ENCODE peak calls at places on chromosomes 5 and 9, in nine cellular contexts. One of them, this sample, is unnamed.

GRCh38 chr9:127528407-127529251 is 77.3 kb downstream of the LRSAM1 start:
- DNase-seq in uterus: peak
- DNase-seq in A549: no peak
- DNase-seq in HCT116: no peak
- DNase-seq in heart left ventricle: peak
- DNase-seq in right lobe of liver: no peak
- DNase-seq in lower leg skin: no peak
- DNase-seq in sigmoid colon: no peak
- DNase-seq in stomach: no peak
- DNase-seq in this sample: no peak

GRCh38 chr5:1262381-1262780 is 32.5 kb downstream of the TERT start:
- DNase-seq in uterus: no peak
- DNase-seq in A549: no peak
- DNase-seq in HCT116: no peak
- DNase-seq in heart left ventricle: no peak
- DNase-seq in right lobe of liver: no peak
- DNase-seq in lower leg skin: no peak
- DNase-seq in sigmoid colon: no peak
- DNase-seq in stomach: no peak
- DNase-seq in this sample: no peak

GRCh38 chr5:168109441-168109840 is 182.0 kb upstream of the WWC1 start:
- DNase-seq in uterus: no peak
- DNase-seq in A549: no peak
- DNase-seq in HCT116: no peak
- DNase-seq in heart left ventricle: no peak
- DNase-seq in right lobe of liver: no peak
- DNase-seq in lower leg skin: no peak
- DNase-seq in sigmoid colon: no peak
- DNase-seq in stomach: no peak
- DNase-seq in this sample: no peak

GRCh38 chr9:129509508-129509907 is 111.4 kb downstream of the C9orf50 start:
- DNase-seq in uterus: no peak
- DNase-seq in A549: peak
- DNase-seq in HCT116: no peak
- DNase-seq in heart left ventricle: no peak
- DNase-seq in right lobe of liver: no peak
- DNase-seq in lower leg skin: no peak
- DNase-seq in sigmoid colon: no peak
- DNase-seq in stomach: no peak
- DNase-seq in this sample: no peak

GRCh38 chr9:100430286-100430940 is 3.5 kb downstream of the MSANTD3 start:
- DNase-seq in uterus: no peak
- DNase-seq in A549: no peak
- DNase-seq in HCT116: no peak
- DNase-seq in heart left ventricle: no peak
- DNase-seq in right lobe of liver: no peak
- DNase-seq in lower leg skin: no peak
- DNase-seq in sigmoid colon: no peak
- DNase-seq in stomach: no peak
- DNase-seq in this sample: no peak

GRCh38 chr5:72436796-72437471 is 70.3 kb downstream of the ZNF366 start:
- DNase-seq in uterus: no peak
- DNase-seq in A549: no peak
- DNase-seq in HCT116: no peak
- DNase-seq in heart left ventricle: no peak
- DNase-seq in right lobe of liver: no peak
- DNase-seq in lower leg skin: no peak
- DNase-seq in sigmoid colon: no peak
- DNase-seq in stomach: no peak
- DNase-seq in this sample: no peak

GRCh38 chr9:109604036-109604600 is 106.0 kb upstream of the PTPN3 start:
- DNase-seq in uterus: no peak
- DNase-seq in A549: no peak
- DNase-seq in HCT116: no peak
- DNase-seq in heart left ventricle: no peak
- DNase-seq in right lobe of liver: no peak
- DNase-seq in lower leg skin: no peak
- DNase-seq in sigmoid colon: no peak
- DNase-seq in stomach: no peak
- DNase-seq in this sample: no peak

GRCh38 chr5:1509346-1510085 is 14.2 kb downstream of the LPCAT1 start:
- DNase-seq in uterus: peak
- DNase-seq in A549: no peak
- DNase-seq in HCT116: no peak
- DNase-seq in heart left ventricle: no peak
- DNase-seq in right lobe of liver: peak
- DNase-seq in lower leg skin: peak
- DNase-seq in sigmoid colon: peak
- DNase-seq in stomach: peak
- DNase-seq in this sample: no peak

GRCh38 chr5:32206799-32207634 is 32.9 kb upstream of the GOLPH3 start:
- DNase-seq in uterus: no peak
- DNase-seq in A549: no peak
- DNase-seq in HCT116: no peak
- DNase-seq in heart left ventricle: no peak
- DNase-seq in right lobe of liver: no peak
- DNase-seq in lower leg skin: no peak
- DNase-seq in sigmoid colon: no peak
- DNase-seq in stomach: no peak
- DNase-seq in this sample: no peak

GRCh38 chr5:154143121-154143725 is 47.3 kb upstream of the GALNT10 start:
- DNase-seq in uterus: no peak
- DNase-seq in A549: no peak
- DNase-seq in HCT116: no peak
- DNase-seq in heart left ventricle: no peak
- DNase-seq in right lobe of liver: no peak
- DNase-seq in lower leg skin: no peak
- DNase-seq in sigmoid colon: no peak
- DNase-seq in stomach: no peak
- DNase-seq in this sample: no peak

GRCh38 chr9:70117835-70118319 is 74.2 kb downstream of the MAMDC2 start:
- DNase-seq in uterus: no peak
- DNase-seq in A549: no peak
- DNase-seq in HCT116: no peak
- DNase-seq in heart left ventricle: no peak
- DNase-seq in right lobe of liver: no peak
- DNase-seq in lower leg skin: no peak
- DNase-seq in sigmoid colon: no peak
- DNase-seq in stomach: no peak
- DNase-seq in this sample: no peak

GRCh38 chr5:93675458-93676450 is 65.6 kb downstream of the POU5F2 start:
- DNase-seq in uterus: no peak
- DNase-seq in A549: no peak
- DNase-seq in HCT116: no peak
- DNase-seq in heart left ventricle: no peak
- DNase-seq in right lobe of liver: no peak
- DNase-seq in lower leg skin: no peak
- DNase-seq in sigmoid colon: no peak
- DNase-seq in stomach: no peak
- DNase-seq in this sample: peak

GRCh38 chr5:72854419-72854818 is 38.0 kb downstream of the TNPO1 start:
- DNase-seq in uterus: no peak
- DNase-seq in A549: no peak
- DNase-seq in HCT116: no peak
- DNase-seq in heart left ventricle: no peak
- DNase-seq in right lobe of liver: no peak
- DNase-seq in lower leg skin: no peak
- DNase-seq in sigmoid colon: no peak
- DNase-seq in stomach: no peak
- DNase-seq in this sample: no peak

GRCh38 chr5:14560091-14560595 is 21.4 kb upstream of the OTULINL start:
- DNase-seq in uterus: no peak
- DNase-seq in A549: no peak
- DNase-seq in HCT116: no peak
- DNase-seq in heart left ventricle: no peak
- DNase-seq in right lobe of liver: no peak
- DNase-seq in lower leg skin: no peak
- DNase-seq in sigmoid colon: no peak
- DNase-seq in stomach: no peak
- DNase-seq in this sample: no peak

GRCh38 chr5:35838370-35839042 is 18.2 kb upstream of the IL7R start:
- DNase-seq in uterus: no peak
- DNase-seq in A549: no peak
- DNase-seq in HCT116: no peak
- DNase-seq in heart left ventricle: no peak
- DNase-seq in right lobe of liver: no peak
- DNase-seq in lower leg skin: no peak
- DNase-seq in sigmoid colon: no peak
- DNase-seq in stomach: no peak
- DNase-seq in this sample: no peak

GRCh38 chr5:78985407-78986223 is 505 bp upstream of the ARSB start:
- DNase-seq in uterus: peak
- DNase-seq in A549: peak
- DNase-seq in HCT116: no peak
- DNase-seq in heart left ventricle: peak
- DNase-seq in right lobe of liver: peak
- DNase-seq in lower leg skin: no peak
- DNase-seq in sigmoid colon: peak
- DNase-seq in stomach: peak
- DNase-seq in this sample: peak

GRCh38 chr5:124394700-124395099 is 351.7 kb downstream of the ZNF608 start:
- DNase-seq in uterus: no peak
- DNase-seq in A549: no peak
- DNase-seq in HCT116: no peak
- DNase-seq in heart left ventricle: no peak
- DNase-seq in right lobe of liver: no peak
- DNase-seq in lower leg skin: no peak
- DNase-seq in sigmoid colon: no peak
- DNase-seq in stomach: no peak
- DNase-seq in this sample: no peak

GRCh38 chr5:124395899-124396298 is 350.5 kb downstream of the ZNF608 start:
- DNase-seq in uterus: no peak
- DNase-seq in A549: no peak
- DNase-seq in HCT116: no peak
- DNase-seq in heart left ventricle: no peak
- DNase-seq in right lobe of liver: no peak
- DNase-seq in lower leg skin: no peak
- DNase-seq in sigmoid colon: no peak
- DNase-seq in stomach: no peak
- DNase-seq in this sample: no peak

GRCh38 chr5:124393564-124394379 is 352.7 kb downstream of the ZNF608 start:
- DNase-seq in uterus: no peak
- DNase-seq in A549: no peak
- DNase-seq in HCT116: no peak
- DNase-seq in heart left ventricle: no peak
- DNase-seq in right lobe of liver: no peak
- DNase-seq in lower leg skin: no peak
- DNase-seq in sigmoid colon: no peak
- DNase-seq in stomach: no peak
- DNase-seq in this sample: no peak

GRCh38 chr5:124397290-124397689 is 349.1 kb downstream of the ZNF608 start:
- DNase-seq in uterus: no peak
- DNase-seq in A549: no peak
- DNase-seq in HCT116: no peak
- DNase-seq in heart left ventricle: no peak
- DNase-seq in right lobe of liver: no peak
- DNase-seq in lower leg skin: no peak
- DNase-seq in sigmoid colon: no peak
- DNase-seq in stomach: no peak
- DNase-seq in this sample: no peak

GRCh38 chr5:124395287-124395686 is 351.2 kb downstream of the ZNF608 start:
- DNase-seq in uterus: no peak
- DNase-seq in A549: no peak
- DNase-seq in HCT116: no peak
- DNase-seq in heart left ventricle: no peak
- DNase-seq in right lobe of liver: no peak
- DNase-seq in lower leg skin: no peak
- DNase-seq in sigmoid colon: no peak
- DNase-seq in stomach: no peak
- DNase-seq in this sample: no peak
- TF ChIP-seq POLR2A in uterus: no peak
- TF ChIP-seq POLR2A in A549: no peak
- TF ChIP-seq POLR2A in HCT116: no peak
- TF ChIP-seq POLR2A in heart left ventricle: no peak
- TF ChIP-seq POLR2A in right lobe of liver: no peak
- TF ChIP-seq POLR2A in lower leg skin: no peak
- TF ChIP-seq POLR2A in sigmoid colon: no peak
- TF ChIP-seq POLR2A in stomach: no peak
- TF ChIP-seq POLR2A in this sample: no peak

GRCh38 chr9:21608200-21608599 is 126.1 kb upstream of the IFNE start:
- DNase-seq in uterus: no peak
- DNase-seq in A549: no peak
- DNase-seq in HCT116: no peak
- DNase-seq in heart left ventricle: no peak
- DNase-seq in right lobe of liver: no peak
- DNase-seq in lower leg skin: no peak
- DNase-seq in sigmoid colon: no peak
- DNase-seq in stomach: no peak
- DNase-seq in this sample: no peak

GRCh38 chr9:21609506-21609905 is 127.4 kb upstream of the IFNE start:
- DNase-seq in uterus: no peak
- DNase-seq in A549: no peak
- DNase-seq in HCT116: no peak
- DNase-seq in heart left ventricle: no peak
- DNase-seq in right lobe of liver: no peak
- DNase-seq in lower leg skin: no peak
- DNase-seq in sigmoid colon: no peak
- DNase-seq in stomach: no peak
- DNase-seq in this sample: no peak

GRCh38 chr9:21607576-21607975 is 125.5 kb upstream of the IFNE start:
- DNase-seq in uterus: no peak
- DNase-seq in A549: no peak
- DNase-seq in HCT116: no peak
- DNase-seq in heart left ventricle: no peak
- DNase-seq in right lobe of liver: no peak
- DNase-seq in lower leg skin: no peak
- DNase-seq in sigmoid colon: no peak
- DNase-seq in stomach: no peak
- DNase-seq in this sample: no peak

GRCh38 chr9:21605489-21605931 is 123.4 kb upstream of the IFNE start:
- DNase-seq in uterus: no peak
- DNase-seq in A549: peak
- DNase-seq in HCT116: no peak
- DNase-seq in heart left ventricle: no peak
- DNase-seq in right lobe of liver: no peak
- DNase-seq in lower leg skin: no peak
- DNase-seq in sigmoid colon: no peak
- DNase-seq in stomach: no peak
- DNase-seq in this sample: no peak
- TF ChIP-seq POLR2A in uterus: no peak
- TF ChIP-seq POLR2A in A549: no peak
- TF ChIP-seq POLR2A in HCT116: no peak
- TF ChIP-seq POLR2A in heart left ventricle: no peak
- TF ChIP-seq POLR2A in right lobe of liver: no peak
- TF ChIP-seq POLR2A in lower leg skin: no peak
- TF ChIP-seq POLR2A in sigmoid colon: no peak
- TF ChIP-seq POLR2A in stomach: no peak
- TF ChIP-seq POLR2A in this sample: no peak

GRCh38 chr9:126334626-126335621 is 8.3 kb downstream of the MVB12B start:
- DNase-seq in uterus: no peak
- DNase-seq in A549: peak
- DNase-seq in HCT116: no peak
- DNase-seq in heart left ventricle: no peak
- DNase-seq in right lobe of liver: peak
- DNase-seq in lower leg skin: peak
- DNase-seq in sigmoid colon: no peak
- DNase-seq in stomach: no peak
- DNase-seq in this sample: no peak
- TF ChIP-seq POLR2A in uterus: no peak
- TF ChIP-seq POLR2A in A549: no peak
- TF ChIP-seq POLR2A in HCT116: no peak
- TF ChIP-seq POLR2A in heart left ventricle: no peak
- TF ChIP-seq POLR2A in right lobe of liver: peak
- TF ChIP-seq POLR2A in lower leg skin: no peak
- TF ChIP-seq POLR2A in sigmoid colon: no peak
- TF ChIP-seq POLR2A in stomach: no peak
- TF ChIP-seq POLR2A in this sample: no peak

GRCh38 chr9:124660341-124660801 is 110.7 kb downstream of the NR6A1 start:
- DNase-seq in uterus: no peak
- DNase-seq in A549: peak
- DNase-seq in HCT116: no peak
- DNase-seq in heart left ventricle: peak
- DNase-seq in right lobe of liver: no peak
- DNase-seq in lower leg skin: no peak
- DNase-seq in sigmoid colon: no peak
- DNase-seq in stomach: no peak
- DNase-seq in this sample: peak
- TF ChIP-seq POLR2A in uterus: no peak
- TF ChIP-seq POLR2A in A549: no peak
- TF ChIP-seq POLR2A in HCT116: no peak
- TF ChIP-seq POLR2A in heart left ventricle: no peak
- TF ChIP-seq POLR2A in right lobe of liver: no peak
- TF ChIP-seq POLR2A in lower leg skin: no peak
- TF ChIP-seq POLR2A in sigmoid colon: no peak
- TF ChIP-seq POLR2A in stomach: no peak
- TF ChIP-seq POLR2A in this sample: no peak